ENCODE peak calls at places on chromosomes 6 and 20, in ten cellular contexts. L is thoracic aorta; Y is astrocyte; B is trophoblast cell; N is effector memory CD4-positive, alpha-beta T cell; W is neuronal stem cell; V is K562; J is brain microvascular endothelial cell; S is endothelial cell of umbilical vein; R is ascending aorta. D is an unnamed sample.

GRCh38 chr6:40112350-40112749 is 178.1 kb upstream of the MOCS1 start:
- DNase-seq in L (no peak), Y (no peak), B (peak; percentile 90), N (no peak), W (no peak), V (peak; percentile 6), J (no peak), S (no peak), R (no peak), D (peak; percentile 18)

GRCh38 chr6:141521440-141521839 is 611.3 kb upstream of the GJE1 start:
- DNase-seq in L (no peak), Y (no peak), B (no peak), N (no peak), W (no peak), V (no peak), J (no peak), S (peak; percentile 24), R (no peak), D (peak; percentile 52)

GRCh38 chr6:118320652-118321051 is 227.4 kb upstream of the PLN start:
- DNase-seq in L (no peak), Y (peak; percentile 6), B (no peak), N (no peak), W (no peak), V (no peak), J (no peak), S (peak; percentile 4), R (no peak), D (no peak)

GRCh38 chr6:2124260-2124709 is 121.1 kb downstream of the GMDS start:
- DNase-seq in L (no peak), Y (peak; percentile 56), B (no peak), N (no peak), W (no peak), V (peak; percentile 46), J (no peak), S (peak; percentile 99), R (no peak), D (peak; percentile 39)

GRCh38 chr20:11453430-11453829 is 464.3 kb upstream of the BTBD3 start:
- DNase-seq in L (no peak), Y (peak; percentile 70), B (no peak), N (no peak), W (no peak), V (no peak), J (peak; percentile 89), S (peak; percentile 64), R (no peak), D (peak; percentile 90)

GRCh38 chr6:78909391-78909790 is 42.0 kb downstream of the IRAK1BP1 start:
- DNase-seq in L (no peak), Y (no peak), B (no peak), N (no peak), W (no peak), V (no peak), J (peak; percentile 13), S (no peak), R (no peak), D (peak; percentile 76)

GRCh38 chr20:37294262-37294981 is 5.0 kb downstream of the MANBAL start:
- DNase-seq in L (no peak), Y (peak; percentile 75), B (no peak), N (no peak), W (no peak), V (no peak), J (peak; percentile 73), S (no peak), R (no peak), D (no peak)

GRCh38 chr20:23136893-23137745 is 51.0 kb upstream of the CD93 start:
- DNase-seq in L (no peak), Y (no peak), B (peak; percentile 90), N (no peak), W (no peak), V (peak; percentile 92), J (no peak), S (no peak), R (no peak), D (peak; percentile 91)

GRCh38 chr20:8721098-8721497 is 347.8 kb upstream of the PLCB4 start:
- DNase-seq in L (no peak), Y (peak; percentile 33), B (peak; percentile 21), N (no peak), W (peak; percentile 41), V (peak; percentile 30), J (peak; percentile 50), S (peak; percentile 72), R (peak; percentile 66), D (peak; percentile 44)

GRCh38 chr6:118843685-118844390 is 50.1 kb upstream of the ASF1A start:
- DNase-seq in L (no peak), Y (peak; percentile 60), B (no peak), N (no peak), W (no peak), V (no peak), J (peak; percentile 8), S (no peak), R (no peak), D (no peak)

GRCh38 chr6:17103715-17104114 is 1.9 kb downstream of the STMND1 start:
- DNase-seq in L (no peak), Y (no peak), B (no peak), N (no peak), W (no peak), V (peak; percentile 9), J (no peak), S (no peak), R (no peak), D (no peak)

GRCh38 chr6:141195251-141195832 is 937.4 kb upstream of the GJE1 start:
- DNase-seq in L (no peak), Y (no peak), B (no peak), N (no peak), W (no peak), V (no peak), J (no peak), S (no peak), R (no peak), D (no peak)

GRCh38 chr6:74507649-74508048 is 698.2 kb downstream of the COL12A1 start:
- DNase-seq in L (no peak), Y (no peak), B (no peak), N (no peak), W (no peak), V (no peak), J (no peak), S (no peak), R (no peak), D (no peak)

DNA sequence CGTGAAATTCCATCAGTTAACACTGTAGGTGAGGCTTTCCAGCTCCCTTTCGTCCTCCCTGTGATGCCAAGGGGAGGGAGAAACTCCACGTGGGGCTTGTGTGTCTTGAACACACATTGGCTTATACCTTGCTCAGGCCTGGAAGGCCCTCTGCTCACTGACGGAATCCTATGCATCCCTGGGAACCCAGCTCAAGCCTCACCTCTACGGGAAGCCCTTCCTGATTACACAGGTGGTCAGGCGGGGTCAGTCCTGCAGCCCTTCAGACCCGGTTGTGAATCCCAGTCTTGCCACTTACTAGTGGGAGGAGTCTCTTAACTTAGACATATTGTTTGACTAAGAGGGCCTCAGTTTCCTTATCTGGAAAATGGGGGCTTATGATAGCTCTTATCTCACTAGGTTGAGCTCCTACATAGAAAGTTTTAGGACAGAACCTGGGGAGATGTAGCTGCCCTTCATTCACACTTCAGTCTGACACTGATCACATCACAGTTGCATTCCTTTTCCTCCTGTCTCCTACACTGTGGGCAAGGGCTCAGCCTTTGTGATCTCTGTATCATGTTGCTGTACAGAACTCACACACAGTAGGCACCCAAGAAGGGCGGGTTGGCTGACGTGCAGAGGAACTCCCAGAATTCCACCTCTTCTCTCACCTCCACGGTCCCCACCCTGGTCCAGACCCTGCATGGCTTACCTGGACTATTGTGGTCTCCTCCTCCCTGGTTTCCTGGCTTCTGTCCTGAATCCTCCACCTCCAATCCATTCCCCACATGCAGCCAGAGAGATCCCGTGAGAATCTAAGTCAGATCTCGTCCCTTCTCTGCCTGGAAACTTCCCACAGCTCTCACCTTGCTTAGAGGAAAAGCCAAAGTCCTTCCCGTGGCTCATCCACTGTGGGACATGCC is 129.6 kb downstream of the CEBPB start:
- DNase-seq in L (no peak), Y (no peak), B (no peak), N (no peak), W (no peak), V (no peak), J (no peak), S (no peak), R (no peak), D (no peak)
- H3K4me3 ChIP-seq in L (peak overlapping the region; percentile 60), Y (peak overlapping the region; percentile 22), B (no peak overlapping the region), N (no peak overlapping the region), W (no peak overlapping the region), V (no peak overlapping the region), J (peak overlapping the region; percentile 35), S (no peak overlapping the region), R (peak overlapping the region; percentile 12), D (peak overlapping the region; percentile 28)

GRCh38 chr6:109902870-109903269 is 75.2 kb upstream of the GPR6 start:
- DNase-seq in L (no peak), Y (no peak), B (no peak), N (no peak), W (no peak), V (no peak), J (no peak), S (no peak), R (no peak), D (no peak)
- H3K4me3 ChIP-seq in L (no peak overlapping the region), Y (no peak overlapping the region), B (no peak overlapping the region), N (no peak overlapping the region), W (no peak overlapping the region), V (no peak overlapping the region), J (no peak overlapping the region), S (no peak overlapping the region), R (no peak overlapping the region), D (no peak overlapping the region)

GRCh38 chr6:96821034-96821433 is 16.2 kb downstream of the GPR63 start:
- DNase-seq in L (no peak), Y (no peak), B (no peak), N (no peak), W (no peak), V (no peak), J (no peak), S (no peak), R (no peak), D (no peak)

GRCh38 chr6:96812077-96812703 is 25.1 kb downstream of the GPR63 start:
- DNase-seq in L (no peak), Y (peak; percentile 53), B (no peak), N (no peak), W (no peak), V (no peak), J (no peak), S (no peak), R (no peak), D (no peak)

GRCh38 chr6:96811670-96812069 is 25.6 kb downstream of the GPR63 start:
- DNase-seq in L (no peak), Y (no peak), B (no peak), N (no peak), W (no peak), V (no peak), J (no peak), S (no peak), R (no peak), D (no peak)

GRCh38 chr6:96814581-96814980 is 22.7 kb downstream of the GPR63 start:
- DNase-seq in L (no peak), Y (no peak), B (peak; percentile 60), N (no peak), W (no peak), V (no peak), J (no peak), S (no peak), R (no peak), D (no peak)

GRCh38 chr6:96816182-96816888 is 20.9 kb downstream of the GPR63 start:
- DNase-seq in L (no peak), Y (no peak), B (no peak), N (no peak), W (no peak), V (no peak), J (no peak), S (no peak), R (no peak), D (no peak)
- H3K4me3 ChIP-seq in L (peak overlapping the region; percentile 61), Y (no peak overlapping the region), B (no peak overlapping the region), N (no peak overlapping the region), W (no peak overlapping the region), V (no peak overlapping the region), J (peak overlapping the region; percentile 6), S (no peak overlapping the region), R (peak overlapping the region; percentile 43), D (peak overlapping the region; percentile 10)

GRCh38 chr6:45327956-45328522 is at the start of gene RUNX2:
- DNase-seq in L (no peak), Y (peak; percentile 100), B (no peak), N (no peak), W (no peak), V (no peak), J (peak; percentile 47), S (no peak), R (no peak), D (peak; percentile 69)
- H3K4me3 ChIP-seq in L (peak within 1 kb of the TSS; percentile 41), Y (peak within 1 kb of the TSS; percentile 58), B (no peak within 1 kb of the TSS), N (no peak within 1 kb of the TSS), W (peak within 1 kb of the TSS; percentile 49), V (no peak within 1 kb of the TSS), J (peak within 1 kb of the TSS; percentile 43), S (no peak within 1 kb of the TSS), R (peak within 1 kb of the TSS; percentile 22), D (no peak within 1 kb of the TSS)